ENCODE peak calls at places on chromosomes 2 and 18, in five cellular contexts. C, H, Q, I and O are unnamed samples.

GRCh38 chr2:70923378-70924015 is 12.2 kb upstream of the ATP6V1B1 start:
- DNase-seq in C (peak; percentile 4), Q (peak; percentile 82), H (no peak), I (no peak), O (peak; percentile 41)

GRCh38 chr2:43083710-43084698 is 142.4 kb downstream of the ZFP36L2 start:
- DNase-seq in I (peak; percentile 78), H (peak; percentile 69), Q (peak; percentile 39), C (peak; percentile 60), O (peak; percentile 55)

GRCh38 chr2:238926761-238927611 is 79.1 kb downstream of the TWIST2 start:
- DNase-seq in Q (no peak), C (no peak), I (no peak), H (no peak), O (no peak)

GRCh38 chr2:228675715-228676114 is 494.2 kb upstream of the SPHKAP start:
- DNase-seq in C (no peak), H (peak; percentile 23), I (peak; percentile 48), Q (no peak), O (no peak)

GRCh38 chr2:225989809-225990208 is 590.3 kb downstream of the NYAP2 start:
- DNase-seq in Q (no peak), I (no peak), C (no peak), H (no peak), O (no peak)

GRCh38 chr18:70454705-70455322 is 166.0 kb downstream of the SOCS6 start:
- DNase-seq in C (peak; percentile 82), H (peak; percentile 61), Q (peak; percentile 81), I (peak; percentile 85), O (peak; percentile 77)

GRCh38 chr2:234290671-234291070 is 206.2 kb downstream of the ARL4C start:
- DNase-seq in C (no peak), H (peak; percentile 28), I (no peak), Q (no peak), O (no peak)

GRCh38 chr2:17539993-17540812 is at the start of gene VSNL1:
- DNase-seq in C (peak; percentile 94), I (peak; percentile 74), H (peak; percentile 93), Q (peak; percentile 96), O (peak; percentile 99)

GRCh38 chr18:50973367-50974126 is 5.7 kb downstream of the ELAC1 start:
- DNase-seq in H (peak; percentile 45), Q (no peak), I (peak; percentile 91), C (peak; percentile 61), O (no peak)

GRCh38 chr2:43097650-43098049 is 128.8 kb downstream of the ZFP36L2 start:
- DNase-seq in I (no peak), C (no peak), H (no peak), Q (no peak), O (no peak)

GRCh38 chr2:157443795-157444642 is at the start of gene CYTIP:
- DNase-seq in I (no peak), Q (no peak), H (no peak), C (no peak), O (no peak)

GRCh38 chr18:36572135-36572856 is 256.5 kb downstream of the TPGS2 start:
- DNase-seq in I (peak; percentile 76), H (peak; percentile 58), C (peak; percentile 58), Q (peak; percentile 72), O (peak; percentile 57)

GRCh38 chr2:120612471-120612870 is 123.2 kb upstream of the GLI2 start:
- DNase-seq in H (no peak), C (no peak), I (no peak), Q (no peak), O (no peak)

GRCh38 chr2:60998628-60999545 is 18.6 kb upstream of the PEX13 start:
- DNase-seq in H (peak; percentile 31), I (peak; percentile 63), C (peak; percentile 55), Q (peak; percentile 75), O (peak; percentile 69)

GRCh38 chr18:14747513-14748474 is at the start of gene ANKRD30B:
- DNase-seq in C (peak; percentile 6), Q (no peak), I (no peak), H (no peak), O (no peak)

GRCh38 chr2:28364611-28365010 is 28.0 kb upstream of the FOSL2 start:
- DNase-seq in C (no peak), I (peak; percentile 42), H (peak; percentile 37), Q (no peak), O (no peak)

GRCh38 chr2:159094173-159094737 is 125.8 kb downstream of the TANC1 start:
- DNase-seq in C (peak; percentile 20), H (peak; percentile 86), Q (no peak), I (peak; percentile 81), O (no peak)

GRCh38 chr2:227748079-227748478 is 2.4 kb downstream of the SCYGR8 start:
- DNase-seq in H (no peak), I (peak; percentile 13), Q (peak; percentile 90), C (no peak), O (no peak)

GRCh38 chr2:9554841-9555337 is 741 bp downstream of the ADAM17 start:
- DNase-seq in Q (peak; percentile 67), C (peak; percentile 83), I (peak; percentile 92), H (peak; percentile 86), O (peak; percentile 78)

GRCh38 chr18:13137939-13138821 is 80.4 kb upstream of the LDLRAD4 start:
- DNase-seq in C (no peak), I (peak; percentile 9), Q (peak; percentile 27), H (no peak), O (no peak)

GRCh38 chr2:237290249-237290648 is 123.7 kb downstream of the COL6A3 start:
- DNase-seq in C (peak; percentile 63), Q (no peak), I (peak; percentile 94), H (peak; percentile 40), O (no peak)

GRCh38 chr2:75174981-75175380 is 24.3 kb downstream of the TACR1 start:
- DNase-seq in H (no peak), Q (no peak), I (peak; percentile 51), C (no peak), O (no peak)

GRCh38 chr2:128638741-128639477 is 320.2 kb upstream of the HS6ST1 start:
- DNase-seq in Q (peak; percentile 98), H (peak; percentile 85), C (no peak), I (peak; percentile 70), O (peak; percentile 94)

GRCh38 chr18:79544386-79544963 is 135.1 kb upstream of the CTDP1 start:
- DNase-seq in Q (no peak), C (no peak), H (no peak), I (no peak), O (no peak)

GRCh38 chr2:224611938-224612337 is 26.8 kb upstream of the CUL3 start:
- DNase-seq in I (no peak), H (no peak), Q (peak; percentile 28), C (no peak), O (no peak)

GRCh38 chr2:164735309-164735919 is 106.2 kb downstream of the COBLL1 start:
- DNase-seq in Q (no peak), C (no peak), I (peak; percentile 10), H (peak; percentile 78), O (no peak)

GRCh38 chr2:74648009-74648443 is at the start of gene M1AP:
- DNase-seq in C (peak; percentile 48), I (no peak), Q (peak; percentile 82), H (no peak), O (no peak)

GRCh38 chr2:232521524-232521923 is 1.3 kb downstream of the PRSS56 start:
- DNase-seq in Q (peak; percentile 55), C (no peak), I (no peak), H (no peak), O (no peak)

GRCh38 chr2:232522014-232522854 is 2.0 kb downstream of the PRSS56 start:
- DNase-seq in H (no peak), I (peak; percentile 56), Q (peak; percentile 66), C (peak; percentile 71), O (peak; percentile 37)

GRCh38 chr2:232523682-232524597 is 2.0 kb upstream of the CHRND start:
- DNase-seq in H (peak; percentile 28), C (peak; percentile 71), Q (peak; percentile 95), I (peak; percentile 49), O (peak; percentile 60)

GRCh38 chr2:232524771-232525170 is 1.2 kb upstream of the CHRND start:
- DNase-seq in Q (no peak), C (no peak), H (no peak), I (no peak), O (no peak)

GRCh38 chr2:232522855-232523681 is 2.9 kb downstream of the PRSS56 start:
- DNase-seq in Q (no peak), I (no peak), C (no peak), H (no peak), O (no peak)
- TF ChIP-seq EZH2 in Q (peak; percentile 47), I (no peak), C (no peak), H (peak; percentile 79), O (no peak)

DNA sequence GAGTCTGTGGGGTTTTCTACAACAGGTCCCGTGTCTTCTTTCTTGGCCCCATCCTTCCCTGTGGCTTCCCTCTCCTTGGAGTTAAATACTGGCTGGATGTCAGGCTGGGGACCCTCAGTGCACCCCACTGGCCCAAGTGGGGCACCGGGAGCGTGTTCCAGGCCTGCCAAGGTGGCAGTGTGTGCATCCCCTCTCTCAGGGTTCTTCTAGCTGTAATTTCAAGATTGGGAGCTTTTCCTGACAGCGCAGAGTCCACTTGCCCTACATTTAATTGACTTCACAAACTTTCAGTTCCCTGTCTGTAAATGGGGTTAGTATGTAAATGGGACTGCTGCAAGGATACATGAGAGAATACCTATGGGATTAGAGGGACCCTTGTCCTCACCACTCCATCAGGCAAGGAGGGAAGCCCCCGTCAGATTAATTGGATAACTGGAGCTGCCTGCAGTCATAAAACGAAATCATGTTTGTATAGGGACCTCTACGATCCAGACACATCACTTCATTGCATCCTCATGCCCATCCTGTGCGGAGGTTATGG is 66.6 kb downstream of the IL1R2 start:
- DNase-seq in I (no peak), C (no peak), Q (no peak), H (no peak), O (no peak)
- H3K4me1 ChIP-seq in I (peaks cover 45% of the 10 kb centered on the region), C (peaks cover 31% of the 10 kb centered on the region), Q (no peaks in the 10 kb centered on the region), H (peaks cover 25% of the 10 kb centered on the region), O (no peaks in the 10 kb centered on the region)

GRCh38 chr18:59282341-59282740 is 9.1 kb upstream of the RAX start:
- DNase-seq in I (no peak), Q (no peak), H (no peak), C (no peak), O (no peak)

GRCh38 chr18:59286341-59286740 is 13.1 kb upstream of the RAX start:
- DNase-seq in Q (no peak), I (no peak), C (no peak), H (no peak), O (no peak)
- H3K27me3 ChIP-seq in Q (peaks cover 10% of the 10 kb centered on the region), I (peaks cover 27% of the 10 kb centered on the region), C (peaks cover 62% of the 10 kb centered on the region), H (peaks cover 25% of the 10 kb centered on the region), O (peaks cover 22% of the 10 kb centered on the region)

DNA sequence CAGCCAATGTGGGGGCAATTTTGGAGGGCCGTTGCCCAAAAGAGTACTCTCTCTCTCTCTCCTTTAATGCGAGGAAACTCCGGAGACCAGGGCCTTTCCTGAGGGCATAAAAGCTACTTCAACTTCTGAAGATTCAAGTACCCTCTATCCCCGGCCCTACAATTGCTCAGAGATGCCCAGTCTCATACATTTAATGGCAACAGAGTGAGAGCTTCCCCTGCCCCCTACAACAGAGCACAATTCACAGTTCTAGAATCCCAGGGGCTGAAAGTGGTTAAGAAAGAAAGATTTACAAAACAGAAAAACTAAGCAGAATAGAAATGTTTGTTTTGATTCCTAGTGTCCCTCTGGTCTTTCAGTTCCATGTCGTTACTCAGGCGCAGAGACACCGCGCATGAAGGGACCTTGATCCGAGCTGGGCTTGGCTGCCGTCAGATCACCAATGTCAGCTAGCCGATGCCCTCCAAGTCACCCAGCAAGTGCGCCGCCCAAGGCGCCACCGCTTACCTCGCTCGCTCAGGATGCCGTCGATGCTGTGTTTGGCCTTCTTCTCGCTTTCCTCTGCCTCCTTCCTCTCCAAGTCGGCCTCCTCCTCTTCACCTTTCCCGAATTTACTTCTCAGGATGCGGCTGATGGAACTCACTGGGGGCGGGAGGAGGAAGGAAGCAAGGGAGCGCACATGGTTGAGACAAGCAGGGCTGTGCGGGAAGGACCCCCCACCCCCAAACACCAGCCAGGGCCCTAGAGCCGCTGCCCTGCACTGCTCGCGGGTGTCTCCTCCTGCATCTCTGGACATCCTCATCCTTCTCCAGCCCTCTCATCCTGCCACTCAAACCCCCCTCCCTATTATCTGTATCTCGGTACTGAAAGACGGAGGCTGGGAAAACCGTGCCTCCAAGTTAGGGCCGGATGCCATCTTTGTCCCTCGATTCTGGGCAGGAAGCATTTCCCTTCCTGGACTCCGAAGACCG is 4.9 kb downstream of the PAX3 start:
- DNase-seq in I (no peak), H (no peak), Q (peak; percentile 63), C (no peak), O (no peak)
- TF ChIP-seq EZH2 in I (no peak), H (peak; percentile 77), Q (peak; percentile 94), C (peak; percentile 86), O (no peak)